ENCODE peak calls at places on chromosome 15, in eight cellular contexts. One of them, this sample, is unnamed.
A peak's percentile ranks its signal among the peaks of the same experiment; 100 is the strongest.

GRCh38 chr15:70806992-70807712 is 43.8 kb upstream of the UACA start:
- DNase-seq in K562: no peak
- DNase-seq in SK-N-SH: no peak
- DNase-seq in GM23338: no peak
- DNase-seq in prostate gland: no peak
- DNase-seq in transverse colon: peak; percentile 41
- DNase-seq in sigmoid colon: peak; percentile 83
- DNase-seq in stomach: peak; percentile 30
- DNase-seq in this sample: no peak

GRCh38 chr15:71142780-71143179 is 27.5 kb downstream of the THSD4 start:
- DNase-seq in transverse colon: no peak
- DNase-seq in K562: no peak
- DNase-seq in prostate gland: no peak
- DNase-seq in GM23338: no peak
- DNase-seq in stomach: no peak
- DNase-seq in sigmoid colon: no peak
- DNase-seq in SK-N-SH: no peak
- DNase-seq in this sample: peak; percentile 74

GRCh38 chr15:99631256-99631655 is 65.5 kb downstream of the MEF2A start:
- DNase-seq in GM23338: no peak
- DNase-seq in prostate gland: no peak
- DNase-seq in K562: no peak
- DNase-seq in SK-N-SH: no peak
- DNase-seq in transverse colon: peak; percentile 20
- DNase-seq in stomach: no peak
- DNase-seq in sigmoid colon: no peak
- DNase-seq in this sample: no peak

GRCh38 chr15:34239151-34239761 is 14.4 kb downstream of the EMC4 start:
- DNase-seq in stomach: no peak
- DNase-seq in transverse colon: no peak
- DNase-seq in prostate gland: no peak
- DNase-seq in K562: no peak
- DNase-seq in GM23338: peak; percentile 7
- DNase-seq in sigmoid colon: no peak
- DNase-seq in SK-N-SH: no peak
- DNase-seq in this sample: no peak

GRCh38 chr15:81281176-81281735 is 42.7 kb downstream of the STARD5 start:
- DNase-seq in prostate gland: no peak
- DNase-seq in stomach: no peak
- DNase-seq in sigmoid colon: no peak
- DNase-seq in transverse colon: no peak
- DNase-seq in K562: no peak
- DNase-seq in GM23338: no peak
- DNase-seq in SK-N-SH: no peak
- DNase-seq in this sample: no peak

GRCh38 chr15:71679223-71680078 is 130.9 kb upstream of the NR2E3 start:
- DNase-seq in stomach: no peak
- DNase-seq in sigmoid colon: no peak
- DNase-seq in SK-N-SH: no peak
- DNase-seq in K562: no peak
- DNase-seq in GM23338: peak; percentile 6
- DNase-seq in transverse colon: no peak
- DNase-seq in prostate gland: no peak
- DNase-seq in this sample: peak; percentile 77

GRCh38 chr15:36671017-36671416 is 91.6 kb downstream of the CDIN1 start:
- DNase-seq in K562: no peak
- DNase-seq in transverse colon: no peak
- DNase-seq in stomach: no peak
- DNase-seq in sigmoid colon: no peak
- DNase-seq in SK-N-SH: no peak
- DNase-seq in prostate gland: no peak
- DNase-seq in GM23338: no peak
- DNase-seq in this sample: no peak

GRCh38 chr15:33994005-33994615 is 25.8 kb downstream of the CHRM5 start:
- DNase-seq in SK-N-SH: no peak
- DNase-seq in stomach: no peak
- DNase-seq in K562: peak; percentile 49
- DNase-seq in sigmoid colon: no peak
- DNase-seq in prostate gland: no peak
- DNase-seq in GM23338: peak; percentile 76
- DNase-seq in transverse colon: no peak
- DNase-seq in this sample: no peak

GRCh38 chr15:64766041-64766440 is 9.3 kb downstream of the RBPMS2 start:
- DNase-seq in stomach: no peak
- DNase-seq in K562: no peak
- DNase-seq in SK-N-SH: no peak
- DNase-seq in GM23338: no peak
- DNase-seq in sigmoid colon: no peak
- DNase-seq in prostate gland: no peak
- DNase-seq in transverse colon: no peak
- DNase-seq in this sample: no peak

GRCh38 chr15:63025460-63025859 is 17.1 kb upstream of the TPM1 start:
- DNase-seq in transverse colon: no peak
- DNase-seq in K562: peak; percentile 26
- DNase-seq in GM23338: peak; percentile 49
- DNase-seq in stomach: no peak
- DNase-seq in prostate gland: no peak
- DNase-seq in sigmoid colon: no peak
- DNase-seq in SK-N-SH: no peak
- DNase-seq in this sample: no peak

GRCh38 chr15:59327942-59328341 is 44.7 kb downstream of the MYO1E start:
- DNase-seq in prostate gland: no peak
- DNase-seq in sigmoid colon: no peak
- DNase-seq in GM23338: no peak
- DNase-seq in stomach: no peak
- DNase-seq in transverse colon: no peak
- DNase-seq in SK-N-SH: no peak
- DNase-seq in K562: no peak
- DNase-seq in this sample: no peak

GRCh38 chr15:98889930-98890695 is 117.5 kb downstream of the PGPEP1L start:
- DNase-seq in stomach: no peak
- DNase-seq in sigmoid colon: no peak
- DNase-seq in K562: no peak
- DNase-seq in transverse colon: no peak
- DNase-seq in GM23338: no peak
- DNase-seq in prostate gland: no peak
- DNase-seq in SK-N-SH: no peak
- DNase-seq in this sample: no peak

GRCh38 chr15:38266247-38266996 is 13.8 kb downstream of the SPRED1 start:
- DNase-seq in GM23338: no peak
- DNase-seq in transverse colon: no peak
- DNase-seq in prostate gland: no peak
- DNase-seq in SK-N-SH: no peak
- DNase-seq in stomach: no peak
- DNase-seq in sigmoid colon: no peak
- DNase-seq in K562: no peak
- DNase-seq in this sample: no peak

GRCh38 chr15:91632176-91632575 is 221.3 kb upstream of the SLCO3A1 start:
- DNase-seq in stomach: no peak
- DNase-seq in sigmoid colon: no peak
- DNase-seq in SK-N-SH: no peak
- DNase-seq in GM23338: no peak
- DNase-seq in prostate gland: no peak
- DNase-seq in K562: no peak
- DNase-seq in transverse colon: no peak
- DNase-seq in this sample: peak; percentile 19

GRCh38 chr15:91634163-91634562 is 219.3 kb upstream of the SLCO3A1 start:
- DNase-seq in sigmoid colon: no peak
- DNase-seq in SK-N-SH: no peak
- DNase-seq in GM23338: no peak
- DNase-seq in K562: no peak
- DNase-seq in transverse colon: no peak
- DNase-seq in stomach: no peak
- DNase-seq in prostate gland: no peak
- DNase-seq in this sample: peak; percentile 26

GRCh38 chr15:91630090-91630489 is 223.4 kb upstream of the SLCO3A1 start:
- DNase-seq in transverse colon: no peak
- DNase-seq in prostate gland: no peak
- DNase-seq in GM23338: no peak
- DNase-seq in sigmoid colon: no peak
- DNase-seq in K562: no peak
- DNase-seq in stomach: no peak
- DNase-seq in SK-N-SH: no peak
- DNase-seq in this sample: peak; percentile 26

GRCh38 chr15:91627473-91628309 is 225.8 kb upstream of the SLCO3A1 start:
- DNase-seq in GM23338: no peak
- DNase-seq in stomach: no peak
- DNase-seq in prostate gland: no peak
- DNase-seq in SK-N-SH: peak; percentile 47
- DNase-seq in sigmoid colon: peak; percentile 80
- DNase-seq in K562: no peak
- DNase-seq in transverse colon: peak; percentile 11
- DNase-seq in this sample: no peak

DNA sequence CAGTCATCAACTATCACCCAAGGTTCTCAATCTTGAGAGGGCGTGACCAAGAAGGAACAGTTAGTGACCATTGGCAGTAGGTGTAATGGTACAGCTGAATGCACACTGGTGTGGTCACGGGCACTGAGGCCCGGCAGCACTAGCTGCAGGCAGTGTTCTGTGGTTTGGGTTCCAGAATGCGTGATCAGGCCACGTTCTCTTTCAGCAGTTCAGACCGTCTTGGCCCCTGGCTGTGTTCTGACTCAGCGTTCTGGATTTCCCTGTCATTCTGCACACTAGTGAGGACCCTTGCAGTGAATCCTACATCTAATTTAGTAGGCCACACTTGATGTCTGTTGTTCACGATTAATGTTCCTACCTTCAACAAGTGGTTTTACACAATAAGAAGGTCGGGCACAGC is 220.5 kb upstream of the SLCO3A1 start:
- DNase-seq in K562: no peak
- DNase-seq in SK-N-SH: no peak
- DNase-seq in transverse colon: no peak
- DNase-seq in prostate gland: no peak
- DNase-seq in GM23338: no peak
- DNase-seq in sigmoid colon: no peak
- DNase-seq in stomach: no peak
- DNase-seq in this sample: peak; percentile 66
- TF ChIP-seq POLR2AphosphoS5 in K562: no peak
- TF ChIP-seq POLR2AphosphoS5 in SK-N-SH: no peak
- TF ChIP-seq POLR2AphosphoS5 in transverse colon: no peak
- TF ChIP-seq POLR2AphosphoS5 in prostate gland: no peak
- TF ChIP-seq POLR2AphosphoS5 in GM23338: no peak
- TF ChIP-seq POLR2AphosphoS5 in sigmoid colon: no peak
- TF ChIP-seq POLR2AphosphoS5 in stomach: no peak
- TF ChIP-seq POLR2AphosphoS5 in this sample: no peak

GRCh38 chr15:74869726-74870407 is 3.3 kb downstream of the SCAMP2 start:
- DNase-seq in transverse colon: peak; percentile 81
- DNase-seq in SK-N-SH: peak; percentile 60
- DNase-seq in sigmoid colon: peak; percentile 88
- DNase-seq in GM23338: no peak
- DNase-seq in prostate gland: no peak
- DNase-seq in K562: peak; percentile 34
- DNase-seq in stomach: peak; percentile 62
- DNase-seq in this sample: peak; percentile 93

GRCh38 chr15:74872702-74873035 is 496 bp downstream of the SCAMP2 start:
- DNase-seq in SK-N-SH: no peak
- DNase-seq in prostate gland: no peak
- DNase-seq in K562: no peak
- DNase-seq in sigmoid colon: no peak
- DNase-seq in transverse colon: no peak
- DNase-seq in stomach: no peak
- DNase-seq in GM23338: no peak
- DNase-seq in this sample: no peak

GRCh38 chr15:74873036-74873755 is at the start of gene SCAMP2:
- DNase-seq in sigmoid colon: peak; percentile 98
- DNase-seq in SK-N-SH: peak; percentile 98
- DNase-seq in prostate gland: peak; percentile 92
- DNase-seq in stomach: peak; percentile 94
- DNase-seq in transverse colon: peak; percentile 95
- DNase-seq in GM23338: peak; percentile 99
- DNase-seq in K562: peak; percentile 95
- DNase-seq in this sample: peak; percentile 98

GRCh38 chr15:74869372-74869725 is 3.8 kb downstream of the SCAMP2 start:
- DNase-seq in SK-N-SH: no peak
- DNase-seq in stomach: no peak
- DNase-seq in sigmoid colon: no peak
- DNase-seq in K562: no peak
- DNase-seq in transverse colon: no peak
- DNase-seq in prostate gland: no peak
- DNase-seq in GM23338: no peak
- DNase-seq in this sample: no peak

GRCh38 chr15:74870496-74871213 is 2.5 kb downstream of the SCAMP2 start:
- DNase-seq in GM23338: no peak
- DNase-seq in K562: no peak
- DNase-seq in SK-N-SH: no peak
- DNase-seq in stomach: no peak
- DNase-seq in prostate gland: no peak
- DNase-seq in transverse colon: no peak
- DNase-seq in sigmoid colon: no peak
- DNase-seq in this sample: no peak
- H3K4me1 ChIP-seq in GM23338: no peaks in the 10 kb centered on the region
- H3K4me1 ChIP-seq in K562: peaks cover 22% of the 10 kb centered on the region
- H3K4me1 ChIP-seq in SK-N-SH: peaks cover 20% of the 10 kb centered on the region
- H3K4me1 ChIP-seq in stomach: peaks cover 65% of the 10 kb centered on the region
- H3K4me1 ChIP-seq in prostate gland: peaks cover 23% of the 10 kb centered on the region
- H3K4me1 ChIP-seq in transverse colon: peaks cover 76% of the 10 kb centered on the region
- H3K4me1 ChIP-seq in sigmoid colon: peaks cover 65% of the 10 kb centered on the region
- H3K4me1 ChIP-seq in this sample: peaks cover 80% of the 10 kb centered on the region

GRCh38 chr15:39691229-39691628 is 91.4 kb downstream of the FSIP1 start:
- DNase-seq in stomach: no peak
- DNase-seq in SK-N-SH: no peak
- DNase-seq in K562: no peak
- DNase-seq in GM23338: no peak
- DNase-seq in transverse colon: no peak
- DNase-seq in sigmoid colon: no peak
- DNase-seq in prostate gland: no peak
- DNase-seq in this sample: no peak
- TF ChIP-seq POLR2AphosphoS5 in stomach: no peak
- TF ChIP-seq POLR2AphosphoS5 in SK-N-SH: no peak
- TF ChIP-seq POLR2AphosphoS5 in K562: no peak
- TF ChIP-seq POLR2AphosphoS5 in GM23338: no peak
- TF ChIP-seq POLR2AphosphoS5 in transverse colon: no peak
- TF ChIP-seq POLR2AphosphoS5 in sigmoid colon: peak; percentile 33
- TF ChIP-seq POLR2AphosphoS5 in prostate gland: no peak
- TF ChIP-seq POLR2AphosphoS5 in this sample: peak; percentile 40

GRCh38 chr15:85879334-85880163 is 84.8 kb upstream of the KLHL25 start:
- DNase-seq in stomach: no peak
- DNase-seq in prostate gland: no peak
- DNase-seq in transverse colon: no peak
- DNase-seq in K562: no peak
- DNase-seq in GM23338: no peak
- DNase-seq in SK-N-SH: no peak
- DNase-seq in sigmoid colon: no peak
- DNase-seq in this sample: no peak
- H3K4me1 ChIP-seq in stomach: no peaks in the 10 kb centered on the region
- H3K4me1 ChIP-seq in prostate gland: no peaks in the 10 kb centered on the region
- H3K4me1 ChIP-seq in transverse colon: no peaks in the 10 kb centered on the region
- H3K4me1 ChIP-seq in K562: no peaks in the 10 kb centered on the region
- H3K4me1 ChIP-seq in GM23338: no peaks in the 10 kb centered on the region
- H3K4me1 ChIP-seq in SK-N-SH: no peaks in the 10 kb centered on the region
- H3K4me1 ChIP-seq in sigmoid colon: no peaks in the 10 kb centered on the region
- H3K4me1 ChIP-seq in this sample: no peaks in the 10 kb centered on the region

GRCh38 chr15:40893733-40894688 is at the start of gene VPS18:
- DNase-seq in prostate gland: peak; percentile 99
- DNase-seq in transverse colon: peak; percentile 99
- DNase-seq in GM23338: peak; percentile 99
- DNase-seq in K562: peak; percentile 98
- DNase-seq in sigmoid colon: peak; percentile 99
- DNase-seq in stomach: peak; percentile 100
- DNase-seq in SK-N-SH: peak; percentile 95
- DNase-seq in this sample: peak; percentile 99
- TF ChIP-seq POLR2AphosphoS5 in prostate gland: peak; percentile 100
- TF ChIP-seq POLR2AphosphoS5 in transverse colon: peak; percentile 95
- TF ChIP-seq POLR2AphosphoS5 in GM23338: peak; percentile 47
- TF ChIP-seq POLR2AphosphoS5 in K562: peak; percentile 51
- TF ChIP-seq POLR2AphosphoS5 in sigmoid colon: peak; percentile 90
- TF ChIP-seq POLR2AphosphoS5 in stomach: peak; percentile 97
- TF ChIP-seq POLR2AphosphoS5 in SK-N-SH: peak; percentile 72
- TF ChIP-seq POLR2AphosphoS5 in this sample: peak; percentile 95

GRCh38 chr15:48426941-48427340 is 95.7 kb downstream of the DUT start:
- DNase-seq in SK-N-SH: no peak
- DNase-seq in sigmoid colon: no peak
- DNase-seq in K562: no peak
- DNase-seq in stomach: no peak
- DNase-seq in prostate gland: no peak
- DNase-seq in transverse colon: no peak
- DNase-seq in GM23338: no peak
- DNase-seq in this sample: no peak
- H3K4me1 ChIP-seq in SK-N-SH: no peaks in the 10 kb centered on the region
- H3K4me1 ChIP-seq in sigmoid colon: no peaks in the 10 kb centered on the region
- H3K4me1 ChIP-seq in K562: no peaks in the 10 kb centered on the region
- H3K4me1 ChIP-seq in stomach: no peaks in the 10 kb centered on the region
- H3K4me1 ChIP-seq in prostate gland: no peaks in the 10 kb centered on the region
- H3K4me1 ChIP-seq in transverse colon: no peaks in the 10 kb centered on the region
- H3K4me1 ChIP-seq in GM23338: peaks cover 4% of the 10 kb centered on the region
- H3K4me1 ChIP-seq in this sample: no peaks in the 10 kb centered on the region

This sample was measured in esophagus muscularis mucosa.